ENCODE peak calls at places on chromosome 12, in seven cellular contexts. One of them, this sample, is unnamed.

GRCh38 chr12:116604883-116605641 is 45.9 kb downstream of the MAP1LC3B2 start:
- DNase-seq in effector memory CD4-positive, alpha-beta T cell: no peak
- DNase-seq in HS-27A: no peak
- DNase-seq in activated effector memory CD4-positive, alpha-beta T cell treated with Interleukin-2 at 50 U/mL for 16 hours: no peak
- DNase-seq in NCI-H2171: peak; percentile 23
- DNase-seq in left ventricle myocardium inferior: no peak
- DNase-seq in skeletal muscle cell: no peak
- DNase-seq in this sample: no peak

GRCh38 chr12:21138016-21138415 is 7.0 kb downstream of the SLCO1B1 start:
- DNase-seq in effector memory CD4-positive, alpha-beta T cell: no peak
- DNase-seq in HS-27A: no peak
- DNase-seq in activated effector memory CD4-positive, alpha-beta T cell treated with Interleukin-2 at 50 U/mL for 16 hours: no peak
- DNase-seq in NCI-H2171: no peak
- DNase-seq in left ventricle myocardium inferior: no peak
- DNase-seq in skeletal muscle cell: no peak
- DNase-seq in this sample: no peak

GRCh38 chr12:2801044-2801783 is 6.4 kb downstream of the FKBP4 start:
- DNase-seq in effector memory CD4-positive, alpha-beta T cell: no peak
- DNase-seq in HS-27A: no peak
- DNase-seq in activated effector memory CD4-positive, alpha-beta T cell treated with Interleukin-2 at 50 U/mL for 16 hours: no peak
- DNase-seq in NCI-H2171: no peak
- DNase-seq in left ventricle myocardium inferior: no peak
- DNase-seq in skeletal muscle cell: no peak
- DNase-seq in this sample: no peak

GRCh38 chr12:97426485-97427116 is 36.0 kb upstream of the RMST start:
- DNase-seq in effector memory CD4-positive, alpha-beta T cell: no peak
- DNase-seq in HS-27A: no peak
- DNase-seq in activated effector memory CD4-positive, alpha-beta T cell treated with Interleukin-2 at 50 U/mL for 16 hours: no peak
- DNase-seq in NCI-H2171: no peak
- DNase-seq in left ventricle myocardium inferior: no peak
- DNase-seq in skeletal muscle cell: no peak
- DNase-seq in this sample: no peak

GRCh38 chr12:101925352-101925751 is 48.0 kb downstream of the DRAM1 start:
- DNase-seq in effector memory CD4-positive, alpha-beta T cell: no peak
- DNase-seq in HS-27A: peak; percentile 55
- DNase-seq in activated effector memory CD4-positive, alpha-beta T cell treated with Interleukin-2 at 50 U/mL for 16 hours: no peak
- DNase-seq in NCI-H2171: no peak
- DNase-seq in left ventricle myocardium inferior: peak; percentile 46
- DNase-seq in skeletal muscle cell: peak; percentile 94
- DNase-seq in this sample: peak; percentile 86

GRCh38 chr12:117836999-117837736 is 131.6 kb downstream of the KSR2 start:
- DNase-seq in effector memory CD4-positive, alpha-beta T cell: peak; percentile 32
- DNase-seq in HS-27A: peak; percentile 47
- DNase-seq in activated effector memory CD4-positive, alpha-beta T cell treated with Interleukin-2 at 50 U/mL for 16 hours: peak; percentile 49
- DNase-seq in NCI-H2171: peak; percentile 46
- DNase-seq in left ventricle myocardium inferior: peak; percentile 72
- DNase-seq in skeletal muscle cell: peak; percentile 25
- DNase-seq in this sample: peak; percentile 78

GRCh38 chr12:6538420-6539275 is 4.3 kb downstream of the GAPDH start:
- DNase-seq in effector memory CD4-positive, alpha-beta T cell: no peak
- DNase-seq in HS-27A: peak; percentile 42
- DNase-seq in activated effector memory CD4-positive, alpha-beta T cell treated with Interleukin-2 at 50 U/mL for 16 hours: no peak
- DNase-seq in NCI-H2171: no peak
- DNase-seq in left ventricle myocardium inferior: no peak
- DNase-seq in skeletal muscle cell: no peak
- DNase-seq in this sample: no peak

GRCh38 chr12:47349102-47349769 is 269.5 kb upstream of the AMIGO2 start:
- DNase-seq in effector memory CD4-positive, alpha-beta T cell: no peak
- DNase-seq in HS-27A: no peak
- DNase-seq in activated effector memory CD4-positive, alpha-beta T cell treated with Interleukin-2 at 50 U/mL for 16 hours: no peak
- DNase-seq in NCI-H2171: no peak
- DNase-seq in left ventricle myocardium inferior: no peak
- DNase-seq in skeletal muscle cell: no peak
- DNase-seq in this sample: no peak

GRCh38 chr12:84542289-84542688 is 370.3 kb downstream of the SLC6A15 start:
- DNase-seq in effector memory CD4-positive, alpha-beta T cell: no peak
- DNase-seq in HS-27A: no peak
- DNase-seq in activated effector memory CD4-positive, alpha-beta T cell treated with Interleukin-2 at 50 U/mL for 16 hours: no peak
- DNase-seq in NCI-H2171: no peak
- DNase-seq in left ventricle myocardium inferior: no peak
- DNase-seq in skeletal muscle cell: no peak
- DNase-seq in this sample: no peak

GRCh38 chr12:45658066-45658465 is 71.4 kb upstream of the ARID2 start:
- DNase-seq in effector memory CD4-positive, alpha-beta T cell: no peak
- DNase-seq in HS-27A: no peak
- DNase-seq in activated effector memory CD4-positive, alpha-beta T cell treated with Interleukin-2 at 50 U/mL for 16 hours: no peak
- DNase-seq in NCI-H2171: no peak
- DNase-seq in left ventricle myocardium inferior: no peak
- DNase-seq in skeletal muscle cell: no peak
- DNase-seq in this sample: no peak

GRCh38 chr12:108360487-108360886 is 21.4 kb upstream of the CMKLR1 start:
- DNase-seq in effector memory CD4-positive, alpha-beta T cell: no peak
- DNase-seq in HS-27A: no peak
- DNase-seq in activated effector memory CD4-positive, alpha-beta T cell treated with Interleukin-2 at 50 U/mL for 16 hours: no peak
- DNase-seq in NCI-H2171: no peak
- DNase-seq in left ventricle myocardium inferior: no peak
- DNase-seq in skeletal muscle cell: peak; percentile 71
- DNase-seq in this sample: peak; percentile 76

This sample was measured in astrocyte of the spinal cord.